ENCODE peak calls at places on chromosomes 7 and 10, in ten cellular contexts. D is cerebellar cortex; B is hypothalamus; J is amygdala; Y is stimulated activated CD8-positive, alpha-beta memory T cell treated with anti-CD3 and anti-CD28 coated beads, Interleukin-15, amount 100 ng/mL, for 24 hours; P is breast epithelium; U is C1 segment of cervical spinal cord; X is activated CD8-positive, alpha-beta memory T cell treated with anti-CD3 and anti-CD28 coated beads for 4 hours; I is NCI-H460; Z is CD8-positive, alpha-beta memory T cell. T is an unnamed sample.

GRCh38 chr10:72332423-72333110 is 22.2 kb downstream of the DNAJB12 start:
- DNase-seq in D (no peak), B (no peak), J (no peak), Y (no peak), P (no peak), U (no peak), X (no peak), I (no peak), Z (no peak), T (no peak)

GRCh38 chr10:125344573-125345121 is 184.3 kb upstream of the CTBP2 start:
- DNase-seq in D (peak; percentile 63), B (no peak), J (no peak), Y (no peak), P (no peak), U (no peak), X (no peak), I (no peak), Z (no peak), T (no peak)

GRCh38 chr7:155594961-155595366 is 48.6 kb upstream of the CNPY1 start:
- DNase-seq in D (no peak), B (no peak), J (no peak), Y (no peak), P (no peak), U (no peak), X (no peak), I (no peak), Z (no peak), T (no peak)

GRCh38 chr10:128152741-128153583 is 26.7 kb upstream of the MKI67 start:
- DNase-seq in D (no peak), B (no peak), J (no peak), Y (no peak), P (no peak), U (no peak), X (no peak), I (no peak), Z (no peak), T (no peak)

GRCh38 chr7:44471850-44472249 is 18.6 kb downstream of the NUDCD3 start:
- DNase-seq in D (no peak), B (no peak), J (no peak), Y (no peak), P (no peak), U (no peak), X (no peak), I (no peak), Z (no peak), T (no peak)

GRCh38 chr7:5231811-5232484 is 41.9 kb downstream of the WIPI2 start:
- DNase-seq in D (no peak), B (no peak), J (no peak), Y (no peak), P (no peak), U (no peak), X (no peak), I (no peak), Z (no peak), T (no peak)

GRCh38 chr7:152006336-152006735 is 19.1 kb upstream of the GALNT11 start:
- DNase-seq in D (no peak), B (no peak), J (no peak), Y (no peak), P (no peak), U (no peak), X (no peak), I (no peak), Z (no peak), T (no peak)

GRCh38 chr7:131843862-131844261 is 287.4 kb upstream of the PODXL start:
- DNase-seq in D (no peak), B (no peak), J (no peak), Y (no peak), P (no peak), U (no peak), X (no peak), I (no peak), Z (no peak), T (no peak)

GRCh38 chr7:14233026-14233897 is 243.8 kb upstream of the ETV1 start:
- DNase-seq in D (no peak), B (no peak), J (no peak), Y (no peak), P (no peak), U (no peak), X (no peak), I (no peak), Z (no peak), T (no peak)

GRCh38 chr7:29479606-29480200 is 83.9 kb upstream of the PRR15 start:
- DNase-seq in D (peak; percentile 51), B (peak; percentile 60), J (peak; percentile 45), Y (no peak), P (no peak), U (peak; percentile 42), X (no peak), I (no peak), Z (no peak), T (no peak)

GRCh38 chr7:87874066-87874465 is 2.1 kb downstream of the SLC25A40 start:
- DNase-seq in D (no peak), B (no peak), J (no peak), Y (no peak), P (no peak), U (no peak), X (no peak), I (no peak), Z (no peak), T (no peak)

GRCh38 chr10:121819049-121819448 is 108.8 kb downstream of the ATE1 start:
- DNase-seq in D (no peak), B (no peak), J (no peak), Y (no peak), P (no peak), U (no peak), X (no peak), I (no peak), Z (no peak), T (no peak)

GRCh38 chr7:101244385-101245146 is at the start of gene FIS1:
- DNase-seq in D (peak; percentile 96), B (peak; percentile 95), J (peak; percentile 90), Y (peak; percentile 82), P (peak; percentile 91), U (peak; percentile 99), X (peak; percentile 78), I (peak; percentile 89), Z (peak; percentile 91), T (peak; percentile 85)

GRCh38 chr7:115585015-115585655 is 445.4 kb downstream of the TFEC start:
- DNase-seq in D (no peak), B (no peak), J (no peak), Y (no peak), P (no peak), U (no peak), X (no peak), I (no peak), Z (no peak), T (no peak)